ENCODE peak calls at places on chromosomes 11 and 22, in four cellular contexts. P, R, U and B are unnamed samples.

GRCh38 chr11:35141538-35141937 is 2.6 kb downstream of the CD44 start:
- DNase-seq in R (no peak), P (no peak), U (no peak), B (no peak)

GRCh38 chr11:126431401-126432064 is 76.0 kb downstream of the ST3GAL4 start:
- DNase-seq in P (no peak), R (peak), U (no peak), B (no peak)

GRCh38 chr11:62666259-62666926 is 1.3 kb downstream of the CSKMT start:
- DNase-seq in U (no peak), R (no peak), P (peak), B (no peak)

GRCh38 chr11:116530705-116531104 is 242.1 kb downstream of the BUD13 start:
- DNase-seq in U (no peak), R (no peak), P (no peak), B (no peak)

GRCh38 chr11:32888805-32889204 is 3.8 kb upstream of the QSER1 start:
- DNase-seq in U (no peak), P (no peak), R (no peak), B (no peak)

GRCh38 chr11:47443028-47443700 is 5.8 kb downstream of the RAPSN start:
- DNase-seq in U (peak), P (no peak), R (no peak), B (no peak)

GRCh38 chr22:50503475-50504145 is 3.9 kb downstream of the LMF2 start:
- DNase-seq in U (no peak), R (no peak), P (no peak), B (peak)

GRCh38 chr11:35035894-35036408 is 103.0 kb upstream of the CD44 start:
- DNase-seq in R (no peak), P (no peak), U (no peak), B (no peak)

GRCh38 chr11:133833101-133833898 is 12.0 kb downstream of the SPATA19 start:
- DNase-seq in U (no peak), R (no peak), P (no peak), B (peak)

GRCh38 chr22:25754527-25755202 is 12.7 kb downstream of the MYO18B start:
- DNase-seq in U (peak), P (no peak), R (no peak), B (no peak)

GRCh38 chr11:69536406-69536805 is 54.9 kb downstream of the LINC01488 start:
- DNase-seq in U (no peak), R (no peak), P (no peak), B (no peak)

GRCh38 chr11:47177229-47177845 is 658 bp upstream of the ARFGAP2 start:
- DNase-seq in P (peak), U (peak), R (peak), B (peak)

GRCh38 chr22:46596032-46596441 is 24.1 kb upstream of the GRAMD4 start:
- DNase-seq in R (no peak), U (no peak), P (no peak), B (no peak)

GRCh38 chr22:19703869-19704268 is 10.4 kb upstream of the SEPTIN5 start:
- DNase-seq in U (no peak), R (no peak), P (no peak), B (no peak)

GRCh38 chr22:31099841-31100761 is 7.3 kb downstream of the SELENOM start:
- DNase-seq in U (no peak), R (no peak), P (no peak), B (no peak)

GRCh38 chr11:112612283-112612849 is 348.9 kb upstream of the NCAM1 start:
- DNase-seq in U (no peak), P (no peak), R (no peak), B (no peak)

GRCh38 chr11:75276696-75277095 is 36.1 kb downstream of the TPBGL start:
- DNase-seq in P (no peak), R (no peak), U (no peak), B (no peak)

GRCh38 chr22:37752189-37753061 is 55.3 kb upstream of the GCAT start:
- DNase-seq in R (peak), P (no peak), U (peak), B (no peak)

GRCh38 chr22:41501209-41501608 is 32.3 kb downstream of the ACO2 start:
- DNase-seq in R (peak), P (no peak), U (peak), B (no peak)

GRCh38 chr11:129946965-129947364 is 51.6 kb upstream of the NFRKB start:
- DNase-seq in U (no peak), R (no peak), P (no peak), B (no peak)
- TF ChIP-seq PHF8 in U (no peak), R (no peak), P (no peak), B (no peak)

GRCh38 chr22:39449708-39450107 is 7.1 kb upstream of the MGAT3 start:
- DNase-seq in R (no peak), U (no peak), P (no peak), B (no peak)

GRCh38 chr22:39446239-39446721 is 10.5 kb upstream of the MGAT3 start:
- DNase-seq in U (no peak), P (peak), R (no peak), B (peak)

GRCh38 chr22:39450258-39450955 is 6.4 kb upstream of the MGAT3 start:
- DNase-seq in R (no peak), U (no peak), P (no peak), B (no peak)

GRCh38 chr22:39444937-39445465 is 11.8 kb upstream of the MGAT3 start:
- DNase-seq in P (no peak), R (no peak), U (no peak), B (no peak)

GRCh38 chr22:39448205-39449054 is 8.4 kb upstream of the MGAT3 start:
- DNase-seq in P (no peak), R (no peak), U (no peak), B (no peak)
- TF ChIP-seq EP300 in P (no peak), R (no peak), U (no peak), B (no peak)

GRCh38 chr11:9601041-9601875 is 27.8 kb downstream of the WEE1 start:
- DNase-seq in U (no peak), P (no peak), R (no peak), B (peak)
- TF ChIP-seq PHF8 in U (no peak), P (no peak), R (no peak), B (no peak)

GRCh38 chr11:38416141-38416540 is 1818.1 kb upstream of the RAG2 start:
- DNase-seq in U (no peak), P (no peak), R (no peak), B (no peak)
- TF ChIP-seq EP300 in U (no peak), P (no peak), R (no peak), B (no peak)

DNA sequence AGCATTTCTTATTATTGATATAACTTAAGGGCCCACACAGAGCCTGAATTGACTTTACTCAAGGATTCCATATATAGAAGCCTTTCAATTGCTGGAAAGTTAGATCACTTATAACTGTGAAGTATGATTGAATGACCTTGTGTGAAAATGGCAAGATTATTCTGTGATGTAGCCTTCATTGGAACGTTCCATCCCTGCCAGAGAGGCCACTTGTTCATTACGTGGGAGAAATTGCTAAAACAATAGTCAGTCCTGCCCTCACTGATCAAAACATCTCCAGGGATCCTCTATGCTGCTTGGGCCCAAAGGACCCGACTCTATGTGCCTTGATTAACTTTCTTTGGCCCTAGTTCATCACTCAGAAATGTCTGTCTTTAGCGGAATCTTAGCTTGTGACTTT is 159.5 kb upstream of the BLID start:
- DNase-seq in U (no peak), P (no peak), R (no peak), B (no peak)
- TF ChIP-seq PHF8 in U (no peak), P (no peak), R (no peak), B (no peak)